ENCODE peak calls at places on chromosomes 16 and 17, in ten cellular contexts. P is RWPE1; O is skeletal muscle cell; U is T1000; F is H7; R is activated CD8-positive, alpha-beta T cell treated with anti-CD3 and anti-CD28 coated beads for 36 hours; B is activated naive CD8-positive, alpha-beta T cell treated with anti-CD3 and anti-CD28 coated beads, Interleukin-2, amount 50 U/mL, for 16 hours; C is AG09319; D is Ammon's horn; X is mucosa of gallbladder. V is an unnamed sample.

GRCh38 chr16:2057438-2057837 is 9.7 kb downstream of the TSC2 start:
- DNase-seq in P (no peak), O (no peak), U (no peak), F (no peak), R (no peak), B (no peak), C (no peak), D (no peak), X (no peak), V (no peak)

GRCh38 chr16:84425696-84426095 is 57.4 kb downstream of the ATP2C2 start:
- DNase-seq in P (no peak), O (no peak), U (no peak), F (no peak), R (no peak), B (no peak), C (no peak), D (no peak), X (no peak), V (no peak)

GRCh38 chr17:40361063-40361924 is 3.2 kb downstream of the GJD3 start:
- DNase-seq in P (no peak), O (no peak), U (no peak), F (peak), R (no peak), B (no peak), C (no peak), D (no peak), X (no peak), V (no peak)

GRCh38 chr17:181213-182163 is at the start of gene DOC2B:
- DNase-seq in P (peak), O (no peak), U (no peak), F (peak), R (peak), B (no peak), C (no peak), D (peak), X (peak), V (no peak)

GRCh38 chr17:68640601-68641000 is 39.4 kb upstream of the FAM20A start:
- DNase-seq in P (no peak), O (no peak), U (no peak), F (no peak), R (no peak), B (no peak), C (no peak), D (no peak), X (no peak), V (no peak)

GRCh38 chr16:11105038-11105903 is 150.7 kb downstream of the SOCS1 start:
- DNase-seq in P (peak), O (peak), U (no peak), F (no peak), R (peak), B (no peak), C (peak), D (peak), X (peak), V (no peak)

GRCh38 chr16:23080329-23080728 is 68.9 kb downstream of the USP31 start:
- DNase-seq in P (no peak), O (no peak), U (no peak), F (no peak), R (no peak), B (no peak), C (no peak), D (no peak), X (no peak), V (no peak)

GRCh38 chr16:1002399-1003161 is 21.0 kb downstream of the SOX8 start:
- DNase-seq in P (peak), O (peak), U (peak), F (no peak), R (peak), B (peak), C (peak), D (no peak), X (peak), V (peak)

GRCh38 chr16:78748471-78748929 is 649.0 kb downstream of the WWOX start:
- DNase-seq in P (peak), O (no peak), U (no peak), F (no peak), R (no peak), B (no peak), C (no peak), D (no peak), X (no peak), V (no peak)

GRCh38 chr17:8695241-8695640 is 49.4 kb downstream of the CCDC42 start:
- DNase-seq in P (no peak), O (no peak), U (no peak), F (no peak), R (no peak), B (no peak), C (no peak), D (no peak), X (no peak), V (no peak)

GRCh38 chr17:11240841-11241610 is at the start of gene SHISA6:
- DNase-seq in P (no peak), O (no peak), U (no peak), F (peak), R (no peak), B (no peak), C (no peak), D (no peak), X (no peak), V (no peak)

GRCh38 chr17:63946440-63947363 is 14.6 kb upstream of the CD79B start:
- DNase-seq in P (peak), O (no peak), U (no peak), F (peak), R (peak), B (peak), C (no peak), D (peak), X (peak), V (no peak)

GRCh38 chr17:58228679-58229078 is 9.6 kb upstream of the MKS1 start:
- DNase-seq in P (no peak), O (no peak), U (no peak), F (peak), R (no peak), B (no peak), C (no peak), D (no peak), X (no peak), V (no peak)

V was measured in kidney epithelial cell.